ENCODE peak calls at places on chromosomes 1 and 21, in five cellular contexts. Y is suprapubic skin, J is HepG2, G is transverse colon, T is breast epithelium. X is an unnamed sample. For H3K4me1, the result is how much of the 10 kb centered on the place peaks cover.

GRCh38 chr1:222824641-222825040 is 9.8 kb downstream of the DISP1 start:
- DNase-seq in G (no peak), Y (no peak), T (no peak), J (no peak), X (no peak)

GRCh38 chr1:220834155-220834870 is 44.9 kb upstream of the HLX start:
- DNase-seq in G (no peak), T (no peak), Y (no peak), J (no peak), X (no peak)

GRCh38 chr1:41622859-41623732 is 138.6 kb upstream of the EDN2 start:
- DNase-seq in Y (no peak), G (no peak), T (peak), J (no peak), X (peak)

GRCh38 chr1:34787461-34788420 is 5.1 kb upstream of the GJA4 start:
- DNase-seq in Y (no peak), T (no peak), G (no peak), J (peak), X (no peak)

GRCh38 chr1:1947493-1947892 is 28.4 kb upstream of the TMEM52 start:
- DNase-seq in Y (no peak), J (no peak), G (no peak), T (no peak), X (no peak)

GRCh38 chr1:175548774-175549173 is 194.6 kb downstream of the TNR start:
- DNase-seq in T (no peak), J (no peak), Y (no peak), G (no peak), X (no peak)

GRCh38 chr21:27713159-27714109 is 746.5 kb upstream of the ADAMTS5 start:
- DNase-seq in G (peak), T (no peak), Y (no peak), J (no peak), X (no peak)

GRCh38 chr1:15870421-15870820 is 22.9 kb downstream of the SPEN start:
- DNase-seq in T (no peak), Y (no peak), G (no peak), J (no peak), X (no peak)

GRCh38 chr1:116067564-116067887 is 43.7 kb upstream of the MAB21L3 start:
- DNase-seq in T (no peak), J (no peak), Y (no peak), G (no peak), X (no peak)

GRCh38 chr1:236457775-236458174 is 63.7 kb downstream of the EDARADD start:
- DNase-seq in G (no peak), Y (no peak), J (no peak), T (no peak), X (no peak)

GRCh38 chr1:44221793-44222192 is 8.5 kb downstream of the DMAP1 start:
- DNase-seq in G (no peak), Y (no peak), J (no peak), T (no peak), X (no peak)

GRCh38 chr1:152110365-152110859 is 4.8 kb downstream of the TCHH start:
- DNase-seq in G (no peak), J (no peak), Y (no peak), T (no peak), X (no peak)

GRCh38 chr1:28193701-28194161 is 17.2 kb upstream of the PTAFR start:
- DNase-seq in T (peak), J (peak), Y (no peak), G (no peak), X (no peak)

GRCh38 chr1:222301653-222302052 is 246.3 kb downstream of the HHIPL2 start:
- DNase-seq in Y (no peak), G (no peak), T (no peak), J (no peak), X (no peak)

GRCh38 chr1:21624577-21625389 is 44.4 kb downstream of the RAP1GAP start:
- DNase-seq in T (no peak), G (no peak), J (no peak), Y (no peak), X (no peak)

GRCh38 chr21:35635261-35635660 is 425.1 kb downstream of the SETD4 start:
- DNase-seq in G (no peak), J (no peak), Y (no peak), T (no peak), X (no peak)

GRCh38 chr1:109931189-109931672 is 20.6 kb downstream of the CSF1 start:
- DNase-seq in J (peak), T (peak), Y (no peak), G (peak), X (peak)

GRCh38 chr1:91792393-91793032 is 93.4 kb downstream of the TGFBR3 start:
- DNase-seq in G (no peak), Y (no peak), T (no peak), J (no peak), X (no peak)

GRCh38 chr1:238485906-238486219 is 595.1 kb upstream of the ZP4 start:
- DNase-seq in Y (no peak), G (no peak), J (no peak), T (no peak), X (no peak)

GRCh38 chr1:70112838-70113237 is 92.5 kb downstream of the LRRC40 start:
- DNase-seq in G (no peak), J (no peak), Y (no peak), T (no peak), X (no peak)

GRCh38 chr1:111904478-111905218 is 84.8 kb downstream of the KCND3 start:
- DNase-seq in G (no peak), Y (peak), J (no peak), T (no peak), X (no peak)

GRCh38 chr1:110485725-110486124 is 33.2 kb downstream of the KCNA10 start:
- DNase-seq in Y (no peak), J (no peak), G (no peak), T (no peak), X (no peak)

GRCh38 chr1:167489581-167490340 is 28.6 kb downstream of the CD247 start:
- DNase-seq in J (no peak), T (no peak), G (no peak), Y (no peak), X (no peak)

GRCh38 chr21:45256912-45257672 is 30.6 kb downstream of the POFUT2 start:
- DNase-seq in Y (peak), J (no peak), T (no peak), G (no peak), X (no peak)

GRCh38 chr21:41045534-41046268 is 122.3 kb upstream of the BACE2 start:
- DNase-seq in J (peak), G (no peak), Y (no peak), T (no peak), X (no peak)

GRCh38 chr1:156247460-156248322 is at the start of gene PAQR6:
- DNase-seq in J (peak), Y (no peak), T (peak), G (no peak), X (no peak)

GRCh38 chr1:34858901-34859441 is 578 bp downstream of the SMIM12 start:
- DNase-seq in T (no peak), G (no peak), J (no peak), Y (no peak), X (no peak)

GRCh38 chr1:47643506-47644215 is 205.8 kb downstream of the FOXD2 start:
- DNase-seq in Y (no peak), T (no peak), G (no peak), J (no peak), X (no peak)

GRCh38 chr1:89552481-89553194 is 28.0 kb downstream of the LRRC8B start:
- DNase-seq in J (no peak), G (peak), T (peak), Y (no peak), X (no peak)

GRCh38 chr1:18881164-18881563 is 21.2 kb downstream of the ALDH4A1 start:
- DNase-seq in G (no peak), J (no peak), T (no peak), Y (no peak), X (no peak)

GRCh38 chr1:234413485-234413884 is 40.2 kb downstream of the COA6 start:
- DNase-seq in J (no peak), G (no peak), Y (no peak), T (no peak), X (no peak)

GRCh38 chr21:34886554-34887385 is 162.3 kb downstream of the RUNX1 start:
- DNase-seq in G (peak), J (no peak), Y (no peak), T (no peak), X (no peak)

GRCh38 chr1:3364983-3365382 is 89.5 kb upstream of the ARHGEF16 start:
- DNase-seq in J (no peak), Y (no peak), T (no peak), G (no peak), X (no peak)
- H3K4me1 ChIP-seq in J (under half), Y (under half), T (under half), G (under half), X (under half)

GRCh38 chr1:30600258-30600657 is 123.1 kb downstream of the MATN1 start:
- DNase-seq in T (no peak), Y (no peak), G (no peak), J (no peak), X (no peak)
- TF ChIP-seq CTCF in T (no peak), Y (no peak), G (no peak), J (no peak), X (no peak)

DNA sequence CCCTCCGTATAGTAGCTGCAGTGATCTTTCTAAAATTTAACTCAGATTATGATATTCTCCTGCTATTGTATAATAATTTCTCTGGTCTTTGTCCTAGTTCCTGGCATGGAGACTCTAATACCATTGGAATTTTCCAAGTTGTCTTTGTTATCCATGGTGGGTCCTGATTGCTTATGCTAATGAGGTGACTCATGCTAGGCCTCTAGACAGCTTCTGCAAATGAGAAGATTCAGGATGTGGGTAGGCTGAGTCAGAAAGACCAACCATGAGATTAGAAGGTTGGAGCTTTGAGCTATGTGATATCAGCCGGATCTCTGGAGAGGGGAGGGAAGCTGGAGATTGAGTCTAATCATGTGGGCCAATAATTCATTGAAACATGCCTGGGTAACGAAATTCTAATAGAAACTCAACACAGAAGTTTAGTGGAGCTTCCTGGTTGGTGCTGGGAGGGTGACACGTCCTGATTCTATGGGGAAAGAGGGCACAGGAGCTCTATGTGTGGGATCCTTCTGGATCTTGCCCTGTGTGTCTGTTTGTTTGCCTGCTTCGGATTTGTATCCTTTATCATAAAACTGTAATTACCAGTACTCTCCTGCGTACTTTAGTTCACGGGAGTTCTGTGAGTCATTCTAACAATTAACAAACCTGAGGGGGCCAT is 73.2 kb upstream of the CNIH3 start:
- DNase-seq in J (peak), G (no peak), Y (no peak), T (no peak), X (no peak)
- TF ChIP-seq POLR2AphosphoS5 in J (no peak), G (no peak), Y (no peak), T (no peak), X (no peak)

GRCh38 chr1:59803458-59804038 is 11.2 kb upstream of the HOOK1 start:
- DNase-seq in T (no peak), Y (no peak), J (no peak), G (no peak), X (no peak)

GRCh38 chr1:59805564-59805963 is 9.2 kb upstream of the HOOK1 start:
- DNase-seq in T (no peak), J (peak), G (no peak), Y (no peak), X (no peak)

DNA sequence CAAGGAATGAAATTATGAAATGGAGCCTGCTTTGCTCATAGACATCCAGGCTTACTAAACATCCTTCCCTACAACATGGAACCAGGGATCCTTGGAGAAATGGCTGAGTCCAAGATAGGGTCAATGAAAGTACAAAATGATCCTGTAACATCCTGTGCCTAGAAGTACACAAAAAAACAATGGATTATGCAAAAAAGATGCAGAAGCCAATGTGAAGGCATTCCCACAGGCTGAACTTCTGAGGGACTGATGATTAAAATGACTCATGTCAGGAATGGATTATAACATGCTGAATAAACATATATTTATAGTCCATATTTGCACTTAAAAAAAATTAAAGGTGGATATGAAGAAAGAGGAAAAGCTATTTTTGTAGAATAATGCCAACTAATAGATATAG is 10.4 kb upstream of the HOOK1 start:
- DNase-seq in J (no peak), Y (no peak), T (no peak), G (no peak), X (no peak)
- H3K4me1 ChIP-seq in J (under half), Y (under half), T (under half), G (under half), X (under half)